ENCODE peak calls at places on chromosomes 4 and X, in ten cellular contexts. C is body of pancreas, K is uterus, T is A549, N is stomach, Y is tibial nerve, I is HCT116, J is transverse colon, O is sigmoid colon, L is lower leg skin. Z is an unnamed sample.

GRCh38 chr4:24044610-24045589 is 155.1 kb upstream of the PPARGC1A start:
- DNase-seq in C (no peak), K (no peak), T (no peak), N (no peak), Y (no peak), I (no peak), J (no peak), O (no peak), L (no peak), Z (no peak)

GRCh38 chr4:8188743-8189550 is 10.1 kb upstream of the SH3TC1 start:
- DNase-seq in C (peak; percentile 56), K (no peak), T (no peak), N (peak; percentile 82), Y (no peak), I (no peak), J (no peak), O (no peak), L (peak; percentile 76), Z (no peak)

GRCh38 chr4:101693842-101694398 is 96.6 kb upstream of the BANK1 start:
- DNase-seq in C (no peak), K (no peak), T (peak; percentile 14), N (no peak), Y (no peak), I (no peak), J (no peak), O (no peak), L (no peak), Z (no peak)

GRCh38 chrX:10660171-10660570 is 39.8 kb upstream of the MID1 start:
- DNase-seq in C (no peak), K (no peak), T (no peak), N (no peak), Y (no peak), I (no peak), J (no peak), O (no peak), L (no peak), Z (no peak)

GRCh38 chrX:103716967-103717366 is 6.3 kb downstream of the TMEM31 start:
- DNase-seq in C (no peak), K (no peak), T (peak; percentile 10), N (no peak), Y (no peak), I (no peak), J (peak; percentile 15), O (no peak), L (no peak), Z (no peak)

GRCh38 chrX:10755477-10756334 is 135.3 kb upstream of the MID1 start:
- DNase-seq in C (peak; percentile 12), K (peak; percentile 24), T (peak; percentile 45), N (no peak), Y (no peak), I (no peak), J (no peak), O (no peak), L (no peak), Z (no peak)

GRCh38 chr4:24657768-24658617 is 73.6 kb upstream of the DHX15 start:
- DNase-seq in C (peak; percentile 47), K (no peak), T (peak; percentile 77), N (peak; percentile 71), Y (peak; percentile 36), I (peak; percentile 47), J (peak; percentile 74), O (no peak), L (peak; percentile 50), Z (no peak)

GRCh38 chrX:108439434-108439883 is at the start of gene COL4A5:
- DNase-seq in C (peak; percentile 33), K (peak; percentile 59), T (peak; percentile 95), N (peak; percentile 49), Y (no peak), I (peak; percentile 80), J (peak; percentile 16), O (peak; percentile 70), L (peak; percentile 13), Z (peak; percentile 90)

GRCh38 chrX:155334486-155335316 is at the start of gene CLIC2:
- DNase-seq in C (no peak), K (peak; percentile 27), T (peak; percentile 3), N (peak; percentile 31), Y (peak; percentile 12), I (no peak), J (peak; percentile 17), O (no peak), L (peak; percentile 32), Z (peak; percentile 92)

GRCh38 chrX:23732704-23733103 is 10.4 kb downstream of the ACOT9 start:
- DNase-seq in C (no peak), K (no peak), T (no peak), N (no peak), Y (no peak), I (no peak), J (no peak), O (no peak), L (no peak), Z (no peak)

GRCh38 chr4:14742054-14742453 is 260.2 kb upstream of the CPEB2 start:
- DNase-seq in C (no peak), K (no peak), T (no peak), N (no peak), Y (no peak), I (no peak), J (no peak), O (no peak), L (no peak), Z (no peak)
- TF ChIP-seq POLR2A in C (no peak), K (no peak), T (no peak), N (no peak), Y (no peak), I (no peak), J (no peak), O (no peak), L (no peak), Z (no peak)

GRCh38 chrX:38305971-38306370 is 21.3 kb downstream of the RPGR start:
- DNase-seq in C (no peak), K (no peak), T (no peak), N (no peak), Y (no peak), I (no peak), J (no peak), O (no peak), L (no peak), Z (no peak)
- TF ChIP-seq POLR2A in C (no peak), K (no peak), T (no peak), N (no peak), Y (peak; percentile 14), I (no peak), J (no peak), O (no peak), L (no peak), Z (no peak)

GRCh38 chr4:3074078-3074845 is at the start of the genes HTT and HTT-AS:
- DNase-seq in C (peak; percentile 98), K (peak; percentile 96), T (peak; percentile 88), N (peak; percentile 98), Y (peak; percentile 96), I (peak; percentile 85), J (peak; percentile 99), O (peak; percentile 98), L (peak; percentile 94), Z (peak; percentile 96)
- TF ChIP-seq POLR2A in C (peak; percentile 83), K (peak; percentile 81), T (peak; percentile 63), N (no peak), Y (peak; percentile 75), I (peak; percentile 60), J (peak; percentile 84), O (peak; percentile 62), L (no peak), Z (peak; percentile 63)

GRCh38 chr4:152707632-152708031 is 27.8 kb upstream of the TMEM154 start:
- DNase-seq in C (no peak), K (no peak), T (no peak), N (no peak), Y (no peak), I (no peak), J (no peak), O (no peak), L (no peak), Z (no peak)
- TF ChIP-seq POLR2A in C (no peak), K (no peak), T (no peak), N (no peak), Y (no peak), I (no peak), J (no peak), O (no peak), L (no peak), Z (no peak)

DNA sequence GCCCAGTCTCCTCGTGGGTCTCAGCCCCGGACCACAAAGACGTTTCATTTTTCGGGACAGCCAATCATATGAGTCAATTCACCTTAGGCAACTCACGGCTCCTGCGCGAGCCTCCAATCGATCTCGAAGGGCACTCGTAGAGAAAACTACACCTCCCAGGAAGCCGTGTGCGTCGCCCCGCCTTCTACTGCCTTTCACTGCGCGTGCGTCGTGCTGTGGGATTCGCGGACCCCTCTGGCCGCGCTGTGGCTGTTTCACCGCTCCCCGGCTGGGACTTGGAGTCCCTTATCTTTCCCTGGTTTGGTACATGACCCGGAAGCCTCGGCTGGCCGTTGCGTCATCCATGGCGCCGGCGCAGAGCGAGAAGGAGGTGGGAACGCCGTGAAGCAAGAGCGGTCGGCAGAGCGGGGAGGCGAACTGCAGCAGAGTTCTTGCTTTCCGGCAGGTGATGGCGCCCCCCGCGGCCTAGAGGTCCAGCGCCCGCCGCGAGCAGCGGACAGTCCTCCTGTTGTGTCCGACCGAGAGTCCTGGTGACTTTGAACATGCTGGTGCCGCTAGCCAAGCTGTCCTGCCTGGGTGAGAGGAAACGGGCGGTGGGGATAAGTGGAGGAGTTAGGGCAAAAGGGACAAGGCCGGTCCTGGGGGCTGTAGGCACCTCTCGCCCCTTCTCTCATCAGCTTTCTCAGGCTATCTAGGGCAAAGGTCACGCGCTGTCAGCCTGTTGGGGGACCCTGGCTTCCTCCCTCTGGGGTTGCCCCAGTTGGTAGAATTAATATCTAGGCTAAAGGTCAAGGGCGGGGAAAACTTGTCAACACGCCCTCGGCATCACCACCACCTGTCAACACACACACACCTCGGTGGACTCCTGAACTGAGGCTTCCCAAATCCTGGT is at the start of gene ETFDH:
- DNase-seq in C (peak; percentile 99), K (peak; percentile 99), T (peak; percentile 99), N (peak; percentile 98), Y (peak; percentile 97), I (peak; percentile 99), J (peak; percentile 99), O (peak; percentile 100), L (peak; percentile 99), Z (peak; percentile 100)
- TF ChIP-seq POLR2A in C (peak; percentile 95), K (peak; percentile 90), T (no peak), N (no peak), Y (peak; percentile 93), I (peak; percentile 2), J (peak; percentile 90), O (peak; percentile 70), L (peak; percentile 19), Z (peak; percentile 83)

GRCh38 chr4:78775278-78776030 is 696 bp upstream of the BMP2K start:
- DNase-seq in C (peak; percentile 89), K (peak; percentile 88), T (peak; percentile 78), N (peak; percentile 89), Y (peak; percentile 78), I (peak; percentile 46), J (peak; percentile 91), O (peak; percentile 94), L (peak; percentile 83), Z (peak; percentile 94)
- TF ChIP-seq POLR2A in C (peak; percentile 75), K (peak; percentile 57), T (peak; percentile 38), N (no peak), Y (peak; percentile 63), I (peak; percentile 66), J (peak; percentile 58), O (peak; percentile 57), L (no peak), Z (peak; percentile 82)

GRCh38 chrX:139483721-139484120 is 46.8 kb upstream of the F9 start:
- DNase-seq in C (no peak), K (no peak), T (no peak), N (no peak), Y (no peak), I (no peak), J (no peak), O (no peak), L (no peak), Z (no peak)
- TF ChIP-seq POLR2A in C (no peak), K (no peak), T (no peak), N (no peak), Y (no peak), I (no peak), J (no peak), O (no peak), L (no peak), Z (no peak)

GRCh38 chrX:72131317-72132294 is at the start of gene RTL5:
- DNase-seq in C (peak; percentile 56), K (peak; percentile 88), T (peak; percentile 86), N (peak; percentile 77), Y (peak; percentile 71), I (peak; percentile 63), J (peak; percentile 81), O (peak; percentile 97), L (peak; percentile 73), Z (peak; percentile 67)
- TF ChIP-seq POLR2A in C (no peak), K (peak; percentile 47), T (no peak), N (no peak), Y (peak; percentile 39), I (no peak), J (peak; percentile 15), O (no peak), L (no peak), Z (no peak)